ENCODE peak calls at places on chromosomes 12 and 14, in four cellular contexts. J, V, C and R are unnamed samples.

GRCh38 chr14:103501041-103501870 is 21.4 kb downstream of the CKB start:
- DNase-seq in J (no peak), V (no peak), C (no peak), R (no peak)

GRCh38 chr14:103629503-103630121 is 601 bp downstream of the KLC1 start:
- DNase-seq in J (peak; percentile 68), V (peak; percentile 73), C (no peak), R (peak; percentile 80)

GRCh38 chr12:116303076-116303465 is 25.6 kb upstream of the MED13L start:
- DNase-seq in J (no peak), V (no peak), C (no peak), R (no peak)

GRCh38 chr14:64465208-64465821 is at the start of gene AKAP5:
- DNase-seq in J (peak; percentile 87), V (peak; percentile 74), C (peak; percentile 43), R (peak; percentile 79)

GRCh38 chr14:69151458-69152180 is 1.3 kb downstream of the DCAF5 start:
- DNase-seq in J (peak; percentile 93), V (peak; percentile 79), C (peak; percentile 55), R (peak; percentile 87)

GRCh38 chr12:34334538-34334937 is 312.2 kb downstream of the ALG10 start:
- DNase-seq in J (no peak), V (no peak), C (no peak), R (no peak)

GRCh38 chr14:54637829-54638446 is 71.0 kb downstream of the SAMD4A start:
- DNase-seq in J (no peak), V (no peak), C (no peak), R (no peak)

GRCh38 chr12:53950441-53950781 is 4.3 kb upstream of the HOXC12 start:
- DNase-seq in J (no peak), V (no peak), C (no peak), R (no peak)

GRCh38 chr12:49706351-49707126 is 666 bp downstream of the FMNL3 start:
- DNase-seq in J (peak; percentile 41), V (peak; percentile 70), C (no peak), R (peak; percentile 66)

GRCh38 chr14:83473416-83473815 is 1939.8 kb upstream of the SEL1L start:
- DNase-seq in J (no peak), V (no peak), C (no peak), R (no peak)

GRCh38 chr14:78005325-78005724 is 164.8 kb upstream of the NRXN3 start:
- DNase-seq in J (no peak), V (no peak), C (no peak), R (no peak)

GRCh38 chr14:61493239-61493638 is 171.9 kb downstream of the PRKCH start:
- DNase-seq in J (no peak), V (no peak), C (no peak), R (no peak)

GRCh38 chr12:58897969-58898368 is 22.3 kb downstream of the LRIG3 start:
- DNase-seq in J (no peak), V (no peak), C (no peak), R (no peak)

GRCh38 chr12:29869916-29870315 is 86.2 kb upstream of the TMTC1 start:
- DNase-seq in J (no peak), V (no peak), C (no peak), R (no peak)

GRCh38 chr12:17592472-17592871 is 497.5 kb downstream of the RERGL start:
- DNase-seq in J (no peak), V (no peak), C (no peak), R (no peak)

GRCh38 chr14:94485944-94486841 is 10.2 kb upstream of the SERPINA9 start:
- DNase-seq in J (peak; percentile 83), V (peak; percentile 79), C (peak; percentile 15), R (peak; percentile 76)

GRCh38 chr12:51536159-51536558 is 54.9 kb upstream of the SCN8A start:
- DNase-seq in J (no peak), V (no peak), C (no peak), R (no peak)

GRCh38 chr14:67820428-67820881 is 876 bp downstream of the RAD51B start:
- DNase-seq in J (no peak), V (no peak), C (no peak), R (no peak)

GRCh38 chr14:105913221-105913620 is 386.8 kb downstream of the TMEM121 start:
- DNase-seq in J (no peak), V (no peak), C (no peak), R (no peak)

GRCh38 chr14:100989924-100990323 is 86.4 kb upstream of the RTL1 start:
- DNase-seq in J (no peak), V (no peak), C (no peak), R (no peak)

GRCh38 chr12:57177354-57177753 is 29.9 kb upstream of the LRP1-AS start:
- DNase-seq in J (no peak), V (no peak), C (no peak), R (no peak)

GRCh38 chr12:47946413-47947107 is 16.8 kb upstream of the TMEM106C start:
- DNase-seq in J (no peak), V (no peak), C (no peak), R (no peak)

GRCh38 chr14:89171628-89172027 is 245.4 kb downstream of the FOXN3 start:
- DNase-seq in J (no peak), V (no peak), C (no peak), R (no peak)

GRCh38 chr14:63383776-63384367 is 65.1 kb upstream of the GPHB5 start:
- DNase-seq in J (no peak), V (no peak), C (no peak), R (peak; percentile 2)

GRCh38 chr12:75908961-75909699 is 122.4 kb downstream of the PHLDA1 start:
- DNase-seq in J (no peak), V (peak; percentile 79), C (no peak), R (no peak)

GRCh38 chr12:124993568-124994434 is at the start of gene BRI3BP:
- DNase-seq in J (peak; percentile 39), V (peak; percentile 56), C (peak; percentile 57), R (peak; percentile 58)

GRCh38 chr14:61934385-61934784 is 172.2 kb downstream of the SNAPC1 start:
- DNase-seq in J (no peak), V (no peak), C (no peak), R (peak; percentile 52)

GRCh38 chr14:54503476-54503875 is 6.2 kb upstream of the CGRRF1 start:
- DNase-seq in J (no peak), V (no peak), C (no peak), R (no peak)

GRCh38 chr12:52834727-52835001 is 553 bp upstream of the KRT79 start:
- DNase-seq in J (no peak), V (no peak), C (no peak), R (no peak)

GRCh38 chr12:123089631-123090353 is 61.1 kb downstream of the PITPNM2 start:
- DNase-seq in J (no peak), V (no peak), C (no peak), R (no peak)